ENCODE peak calls at places on chromosomes 4 and X, in five cellular contexts. N is HS-5, H is NCI-H146, Q is activated T-cell treated with anti-CD3 and anti-CD28 coated beads for 1 hour, P is EL. U is an unnamed sample.

GRCh38 chrX:105229146-105229545 is 8.7 kb upstream of the TEX13A start:
- DNase-seq in N (no peak), H (no peak), Q (no peak), P (no peak), U (no peak)

GRCh38 chr4:75678965-75679364 is 5.8 kb upstream of the G3BP2 start:
- DNase-seq in N (no peak), H (no peak), Q (no peak), P (no peak), U (no peak)

GRCh38 chr4:148376151-148376550 is 66.1 kb downstream of the NR3C2 start:
- DNase-seq in N (peak), H (no peak), Q (peak), P (peak), U (peak)

GRCh38 chrX:9310596-9310995 is 154.3 kb upstream of the TBL1X start:
- DNase-seq in N (no peak), H (no peak), Q (no peak), P (peak), U (peak)

GRCh38 chr4:113587640-113588275 is 173.8 kb downstream of the CAMK2D start:
- DNase-seq in N (no peak), H (no peak), Q (no peak), P (no peak), U (no peak)

GRCh38 chr4:1053080-1053661 is 41.7 kb downstream of the FGFRL1 start:
- DNase-seq in N (no peak), H (no peak), Q (no peak), P (peak), U (peak)

GRCh38 chrX:45434231-45434630 is 233.6 kb upstream of the DIPK2B start:
- DNase-seq in N (no peak), H (no peak), Q (no peak), P (no peak), U (no peak)

GRCh38 chr4:190020790-190021717 is 6.0 kb downstream of the FRG2 start:
- DNase-seq in N (no peak), H (no peak), Q (no peak), P (peak), U (peak)

GRCh38 chrX:53073115-53073581 is 9.0 kb upstream of the TSPYL2 start:
- DNase-seq in N (no peak), H (peak), Q (no peak), P (no peak), U (no peak)

GRCh38 chr4:125398263-125398662 is 83.5 kb downstream of the FAT4 start:
- DNase-seq in N (no peak), H (no peak), Q (no peak), P (no peak), U (no peak)

GRCh38 chr4:102501635-102502382 is 650 bp downstream of the NFKB1 start:
- DNase-seq in N (peak), H (peak), Q (peak), P (peak), U (peak)

GRCh38 chr4:121863787-121864186 is 6.5 kb downstream of the BBS7 start:
- DNase-seq in N (no peak), H (no peak), Q (no peak), P (no peak), U (no peak)